ENCODE peak calls at places on chromosomes 7 and 10, in ten cellular contexts. C is MCF 10A; G is GM19239; N is psoas muscle; J is naive thymus-derived CD8-positive, alpha-beta T cell; I is upper lobe of left lung; V is activated naive CD4-positive, alpha-beta T cell treated with Interleukin-2 at 50 U/mL for 16 hours; S is nucleus accumbens; Y is stimulated activated CD4-positive, alpha-beta T cell treated with anti-CD3 and anti-CD28 coated beads, Interleukin-15, amount 100 ng/mL, for 1 hour; M is choroid plexus epithelial cell. D is an unnamed sample.

GRCh38 chr10:130885021-130885655 is 426.4 kb downstream of the TCERG1L start:
- DNase-seq in Y (no peak), V (no peak), C (no peak), I (no peak), J (no peak), G (no peak), S (no peak), N (no peak), M (peak), D (no peak)

GRCh38 chr10:75424553-75424952 is 6.9 kb upstream of the LRMDA start:
- DNase-seq in Y (no peak), V (no peak), I (no peak), J (no peak), C (no peak), M (no peak), G (no peak), S (no peak), N (no peak), D (no peak)

GRCh38 chr10:76984559-76985443 is 652.8 kb downstream of the KCNMA1 start:
- DNase-seq in C (peak), G (peak), S (peak), J (peak), V (peak), I (no peak), Y (peak), N (peak), M (peak), D (peak)

GRCh38 chr7:84535584-84536255 is 341.1 kb upstream of the SEMA3A start:
- DNase-seq in C (no peak), J (no peak), V (no peak), M (no peak), Y (no peak), I (no peak), G (no peak), S (no peak), N (no peak), D (no peak)

GRCh38 chr7:140146574-140146973 is 30.2 kb downstream of the KDM7A start:
- DNase-seq in V (no peak), G (no peak), N (no peak), I (no peak), S (no peak), M (no peak), Y (no peak), J (no peak), C (no peak), D (no peak)

GRCh38 chr7:89796481-89796880 is 357.8 kb upstream of the STEAP1 start:
- DNase-seq in N (no peak), S (no peak), I (no peak), V (no peak), C (no peak), Y (no peak), J (no peak), M (no peak), G (no peak), D (no peak)

GRCh38 chr7:30184804-30185487 is 50.2 kb downstream of the MTURN start:
- DNase-seq in I (no peak), J (no peak), G (no peak), C (no peak), S (peak), M (no peak), V (no peak), N (peak), Y (no peak), D (no peak)

GRCh38 chr7:158702196-158702595 is 2.4 kb downstream of the NCAPG2 start:
- DNase-seq in G (no peak), S (no peak), I (no peak), M (no peak), N (no peak), Y (no peak), C (no peak), V (no peak), J (no peak), D (no peak)

GRCh38 chr7:121330053-121330833 is 1.4 kb downstream of the WNT16 start:
- DNase-seq in V (no peak), S (no peak), I (peak), Y (no peak), G (no peak), J (no peak), C (no peak), M (peak), N (no peak), D (no peak)

GRCh38 chr10:87782721-87783120 is 35.3 kb downstream of the ATAD1 start:
- DNase-seq in J (no peak), G (no peak), I (no peak), S (no peak), M (peak), N (no peak), Y (no peak), V (no peak), C (peak), D (no peak)

GRCh38 chr7:107029061-107029763 is 15.3 kb upstream of the PRKAR2B start:
- DNase-seq in I (no peak), S (no peak), V (no peak), C (peak), J (no peak), M (peak), G (no peak), N (no peak), Y (no peak), D (no peak)

GRCh38 chr10:35300063-35300699 is 36.1 kb upstream of the CCNY start:
- DNase-seq in V (no peak), G (no peak), Y (no peak), N (peak), M (peak), I (no peak), C (peak), J (no peak), S (peak), D (no peak)

GRCh38 chr10:91883549-91884542 is 25.4 kb downstream of the FGFBP3 start:
- DNase-seq in Y (no peak), V (no peak), C (no peak), J (no peak), S (peak), M (peak), I (no peak), N (no peak), G (no peak), D (no peak)

GRCh38 chr10:13414855-13415254 is 66.8 kb upstream of the SEPHS1 start:
- DNase-seq in I (no peak), M (peak), S (no peak), Y (no peak), G (no peak), V (no peak), N (no peak), C (peak), J (no peak), D (no peak)

GRCh38 chr10:88233870-88234269 is 349.2 kb downstream of the RNLS start:
- DNase-seq in G (no peak), S (no peak), J (no peak), I (no peak), Y (no peak), V (no peak), C (no peak), N (no peak), M (no peak), D (no peak)

GRCh38 chr7:103735377-103735776 is 254.1 kb downstream of the RELN start:
- DNase-seq in C (peak), M (peak), J (no peak), Y (no peak), S (no peak), V (no peak), G (no peak), N (no peak), I (no peak), D (no peak)

GRCh38 chr10:43843331-43844101 is 194.8 kb upstream of the ZNF32 start:
- DNase-seq in Y (no peak), V (no peak), C (peak), M (peak), J (no peak), G (no peak), I (no peak), S (no peak), N (peak), D (no peak)

GRCh38 chr7:137081694-137082093 is 213.2 kb downstream of the CHRM2 start:
- DNase-seq in I (no peak), C (peak), N (peak), J (no peak), Y (no peak), S (no peak), M (peak), V (no peak), G (no peak), D (no peak)

GRCh38 chr10:104109908-104110662 is 11.9 kb upstream of the SFR1 start:
- DNase-seq in V (no peak), Y (no peak), J (no peak), M (peak), C (peak), S (no peak), I (no peak), G (no peak), N (no peak), D (no peak)

GRCh38 chr10:56895306-56895705 is 534.2 kb upstream of the ZWINT start:
- DNase-seq in S (no peak), V (no peak), C (no peak), M (no peak), Y (no peak), J (no peak), G (no peak), I (no peak), N (no peak), D (no peak)

GRCh38 chr7:151157645-151158329 is 9.7 kb downstream of the GBX1 start:
- DNase-seq in M (peak), V (no peak), N (no peak), J (no peak), Y (no peak), S (no peak), G (no peak), I (no peak), C (peak), D (no peak)

GRCh38 chr7:139231513-139232376 is 708 bp downstream of the UBN2 start:
- DNase-seq in G (peak), J (peak), C (peak), Y (no peak), V (peak), S (no peak), M (peak), N (peak), I (peak), D (peak)

GRCh38 chr7:96080021-96080420 is 241.9 kb downstream of the SLC25A13 start:
- DNase-seq in V (no peak), N (no peak), Y (no peak), I (no peak), M (no peak), G (no peak), S (no peak), C (no peak), J (no peak), D (no peak)

GRCh38 chr10:28872592-28873165 is 195.4 kb downstream of the BAMBI start:
- DNase-seq in V (no peak), N (no peak), S (no peak), I (no peak), J (no peak), Y (no peak), M (peak), C (no peak), G (no peak), D (no peak)

GRCh38 chr10:45000138-45000763 is 472 bp upstream of the ZNF22 start:
- DNase-seq in I (no peak), C (no peak), S (no peak), N (peak), G (no peak), J (no peak), M (peak), V (no peak), Y (no peak), D (no peak)

GRCh38 chr7:107631588-107631987 is 29.0 kb upstream of the SLC26A4 start:
- DNase-seq in V (no peak), N (no peak), S (no peak), Y (no peak), J (no peak), I (no peak), M (no peak), C (peak), G (no peak), D (no peak)

GRCh38 chr10:69818676-69819239 is 17.1 kb downstream of the COL13A1 start:
- DNase-seq in J (no peak), I (no peak), N (no peak), M (no peak), V (no peak), S (no peak), G (no peak), Y (no peak), C (no peak), D (no peak)

GRCh38 chr7:18087031-18087686 is 59.5 kb upstream of the PRPS1L1 start:
- DNase-seq in N (no peak), G (peak), M (peak), Y (no peak), S (no peak), V (no peak), I (peak), C (peak), J (no peak), D (no peak)

GRCh38 chr10:13759167-13759566 is 172.4 kb downstream of the PRPF18 start:
- DNase-seq in Y (no peak), M (no peak), S (no peak), C (no peak), G (no peak), N (no peak), I (no peak), V (no peak), J (no peak), D (no peak)

GRCh38 chr7:73704640-73705550 is 14.6 kb downstream of the STX1A start:
- DNase-seq in C (peak), N (no peak), G (no peak), V (no peak), Y (no peak), M (peak), S (no peak), I (no peak), J (peak), D (no peak)

GRCh38 chr10:87505366-87506113 is 847 bp downstream of the MINPP1 start:
- DNase-seq in C (peak), V (peak), G (peak), J (no peak), M (peak), N (no peak), I (peak), Y (no peak), S (peak), D (peak)

GRCh38 chr10:6530211-6530840 is 49.8 kb downstream of the PRKCQ start:
- DNase-seq in J (peak), Y (peak), M (no peak), C (no peak), N (no peak), S (no peak), V (peak), G (no peak), I (peak), D (peak)

GRCh38 chr10:416091-416515 is 273.4 kb downstream of the DIP2C start:
- DNase-seq in S (no peak), J (no peak), I (no peak), V (no peak), M (no peak), G (no peak), N (no peak), Y (no peak), C (no peak), D (no peak)

GRCh38 chr10:51269816-51270215 is 195.5 kb downstream of the PRKG1 start:
- DNase-seq in V (no peak), M (peak), C (no peak), G (no peak), S (no peak), N (no peak), J (no peak), Y (no peak), I (no peak), D (no peak)

GRCh38 chr7:33645096-33645495 is 260.2 kb upstream of the BMPER start:
- DNase-seq in Y (no peak), S (no peak), J (no peak), M (no peak), C (no peak), I (no peak), N (no peak), G (no peak), V (no peak), D (no peak)

GRCh38 chr10:34091796-34092195 is 723.3 kb downstream of the PARD3 start:
- DNase-seq in C (no peak), J (no peak), S (no peak), M (no peak), G (no peak), I (no peak), Y (no peak), V (no peak), N (no peak), D (no peak)

GRCh38 chr10:102660891-102661613 is 16.8 kb downstream of the TRIM8 start:
- DNase-seq in Y (peak), C (no peak), I (peak), V (peak), G (peak), M (peak), N (peak), S (peak), J (no peak), D (peak)

GRCh38 chr7:54878339-54878738 is 119.3 kb upstream of the SEC61G start:
- DNase-seq in V (no peak), G (no peak), N (no peak), I (no peak), C (no peak), J (no peak), M (peak), Y (no peak), S (no peak), D (no peak)

D was measured in activated CD4-positive, alpha-beta memory T cell treated with anti-CD3 and anti-CD28 coated beads, Interleukin-2, amount 10 ng/mL, durations not matched to agents 7 days and 5 days.